ENCODE peak calls at places on chromosomes 5 and 9, in four cellular contexts. R, V, C and Y are unnamed samples.

GRCh38 chr5:62829241-62829986 is 250.8 kb downstream of the LRRC70 start:
- DNase-seq in C (no peak), V (no peak), R (no peak), Y (no peak)

GRCh38 chr5:55037046-55037771 is 13.2 kb downstream of the GZMK start:
- DNase-seq in R (no peak), V (no peak), C (no peak), Y (peak; percentile 20)

GRCh38 chr9:97568461-97569275 is 64.5 kb downstream of the TSTD2 start:
- DNase-seq in R (no peak), V (no peak), C (no peak), Y (no peak)

GRCh38 chr5:149367249-149367971 is 9.6 kb downstream of the PCYOX1L start:
- DNase-seq in C (no peak), V (no peak), R (peak; percentile 70), Y (peak; percentile 68)

GRCh38 chr5:103228588-103228987 is 30.0 kb upstream of the MACIR start:
- DNase-seq in V (no peak), C (no peak), R (no peak), Y (no peak)

GRCh38 chr5:77322406-77322805 is 111.9 kb downstream of the PDE8B start:
- DNase-seq in V (no peak), R (no peak), C (no peak), Y (no peak)

GRCh38 chr9:106648799-106649198 is 214.2 kb upstream of the ZNF462 start:
- DNase-seq in R (peak; percentile 13), V (no peak), C (no peak), Y (no peak)

GRCh38 chr9:107190031-107190935 is 92.8 kb upstream of the RAD23B start:
- DNase-seq in C (no peak), R (peak; percentile 80), V (no peak), Y (no peak)

GRCh38 chr5:77777281-77777892 is 1.2 kb upstream of the TBCA start:
- DNase-seq in V (no peak), C (no peak), R (peak; percentile 49), Y (no peak)

GRCh38 chr5:67299317-67299716 is 102.7 kb upstream of the CD180 start:
- DNase-seq in V (no peak), C (no peak), R (peak; percentile 13), Y (no peak)

GRCh38 chr9:108160039-108160438 is 670.5 kb upstream of the KLF4 start:
- DNase-seq in R (no peak), V (no peak), C (no peak), Y (no peak)

GRCh38 chr5:13843181-13843846 is 101.2 kb downstream of the DNAH5 start:
- DNase-seq in C (no peak), V (no peak), R (no peak), Y (no peak)

GRCh38 chr9:71120439-71121247 is 778 bp downstream of the TRPM3 start:
- DNase-seq in R (no peak), C (no peak), V (no peak), Y (no peak)

GRCh38 chr5:168020522-168021294 is 270.7 kb upstream of the WWC1 start:
- DNase-seq in V (no peak), C (no peak), R (peak; percentile 8), Y (no peak)
- TF ChIP-seq CTCF in V (peak; percentile 18), C (no peak), R (peak; percentile 41), Y (no peak)

GRCh38 chr9:137056739-137057407 is 3.0 kb upstream of the ENTPD2 start:
- DNase-seq in C (no peak), V (no peak), R (no peak), Y (peak; percentile 50)

GRCh38 chr9:137054932-137055384 is 1.1 kb upstream of the ENTPD2 start:
- DNase-seq in C (no peak), R (no peak), V (no peak), Y (no peak)

GRCh38 chr9:137057545-137057944 is 3.7 kb upstream of the ENTPD2 start:
- DNase-seq in C (no peak), R (no peak), V (no peak), Y (no peak)

GRCh38 chr9:137053944-137054931 is at the start of gene ENTPD2:
- DNase-seq in V (no peak), C (no peak), R (no peak), Y (peak; percentile 87)

DNA sequence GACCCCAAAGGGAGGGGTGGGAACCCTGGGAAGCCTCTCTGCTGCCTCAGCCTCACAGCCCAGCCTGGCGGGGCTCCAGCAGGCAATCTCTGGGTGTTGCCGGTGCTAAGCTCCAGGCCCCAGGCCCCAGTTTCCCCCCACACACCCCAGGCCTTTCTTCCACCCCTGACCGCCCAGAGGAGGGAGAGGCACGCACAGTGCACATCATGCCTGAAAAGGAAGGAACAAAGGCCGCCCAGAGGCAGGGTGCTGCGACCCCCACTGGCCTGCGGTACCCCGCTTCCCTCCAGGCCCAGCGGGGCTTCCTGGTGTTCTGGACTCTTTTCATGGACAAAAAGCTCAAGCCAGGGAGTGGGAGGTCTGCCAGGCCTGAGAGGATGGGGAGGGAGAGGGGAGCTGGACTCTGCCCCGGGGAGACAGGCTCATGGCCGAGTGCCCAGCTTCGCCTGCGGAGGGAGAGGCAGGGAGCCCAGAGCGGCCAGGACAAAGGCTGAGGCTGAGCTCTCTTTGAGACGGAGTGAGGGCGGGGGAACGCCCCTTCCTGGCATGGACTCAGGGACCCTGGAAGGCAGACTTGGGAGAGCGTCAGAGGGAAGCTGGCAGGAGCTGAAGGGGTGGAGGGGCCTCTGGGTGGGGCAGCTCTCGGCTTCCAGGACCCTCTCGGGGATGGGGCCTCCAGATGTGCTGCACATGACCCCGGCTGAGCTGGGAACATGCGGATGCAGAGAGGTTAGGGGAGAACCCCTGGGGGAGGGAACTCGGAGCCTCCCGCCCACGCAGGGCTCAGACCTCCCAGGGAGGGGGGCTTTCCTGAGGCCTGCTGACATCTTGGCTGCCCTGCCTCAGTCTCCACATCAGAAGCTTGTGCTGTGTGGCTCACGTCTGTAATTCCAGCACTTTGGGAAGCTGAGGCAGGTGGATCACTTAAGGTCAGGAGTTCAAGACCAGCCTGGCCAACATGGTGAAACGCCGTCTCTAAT is 1.8 kb upstream of the ENTPD2 start:
- DNase-seq in R (peak; percentile 41), V (no peak), C (peak; percentile 78), Y (peak; percentile 94)
- H3K27me3 ChIP-seq in R (peaks cover 54% of the 10 kb centered on the region), V (peaks cover 8% of the 10 kb centered on the region), C (peaks cover 15% of the 10 kb centered on the region), Y (peaks cover 31% of the 10 kb centered on the region)

DNA sequence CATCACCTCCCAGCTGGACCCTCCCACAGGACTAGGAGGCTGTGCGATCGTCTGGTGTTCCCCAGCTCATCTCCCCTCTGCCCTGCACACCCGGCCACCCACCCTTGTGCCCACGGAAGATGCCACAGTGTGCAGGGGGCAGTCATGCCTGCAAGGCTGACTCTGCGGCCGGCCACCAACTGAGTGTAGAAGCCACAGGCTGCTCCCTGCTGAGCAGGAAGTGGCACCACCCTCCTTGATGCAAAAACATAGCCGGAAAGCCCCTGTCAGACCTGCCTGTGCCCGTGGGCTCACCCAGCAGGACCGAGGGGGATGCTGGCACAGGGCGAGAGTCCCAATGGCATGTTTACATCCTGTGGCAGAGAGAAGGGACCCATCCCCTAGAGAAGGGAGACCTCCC is 40.3 kb upstream of the SLC12A7 start:
- DNase-seq in V (no peak), C (no peak), R (no peak), Y (no peak)
- TF ChIP-seq CTCF in V (no peak), C (no peak), R (no peak), Y (no peak)

GRCh38 chr5:111777382-111777781 is 20.4 kb upstream of the NREP start:
- DNase-seq in V (no peak), R (no peak), C (no peak), Y (no peak)
- H3K27me3 ChIP-seq in V (no peaks in the 10 kb centered on the region), R (no peaks in the 10 kb centered on the region), C (no peaks in the 10 kb centered on the region), Y (no peaks in the 10 kb centered on the region)

DNA sequence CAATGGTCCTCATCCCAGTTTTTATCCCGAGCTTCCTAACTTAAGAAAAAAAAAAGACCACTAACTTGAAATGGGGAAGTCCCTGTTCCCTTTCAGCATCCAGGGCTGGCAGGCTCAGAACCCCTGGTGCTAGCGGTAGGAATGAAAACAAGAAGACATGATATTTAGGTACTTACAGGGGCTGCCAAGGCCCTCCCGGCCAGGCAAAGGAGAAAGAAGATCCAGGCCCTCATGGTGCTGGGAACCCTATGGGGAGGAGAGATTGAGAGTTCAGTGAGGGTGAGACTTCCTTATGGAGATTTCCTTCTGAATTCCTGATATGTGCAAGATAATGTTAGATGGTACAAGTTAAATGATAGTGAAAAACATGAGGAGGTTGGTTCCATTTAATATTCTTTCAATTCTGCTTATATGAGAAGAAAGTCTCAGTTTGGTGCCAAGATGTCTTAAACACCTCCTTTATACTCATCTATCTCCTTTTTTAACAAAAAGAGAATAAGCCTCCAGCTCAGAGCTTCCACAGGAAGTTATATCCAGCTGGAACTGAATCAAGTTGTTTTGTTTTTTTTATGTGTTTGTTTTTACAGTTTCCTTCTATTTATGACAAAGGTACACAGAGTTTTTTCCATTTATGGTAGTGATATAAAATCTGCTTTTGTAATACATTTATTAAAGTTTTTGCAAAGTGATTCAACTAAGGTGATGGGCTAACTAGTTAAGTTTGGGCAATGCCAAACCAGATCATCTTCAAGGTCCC is 10.6 kb downstream of the SPARC start:
- DNase-seq in R (no peak), C (no peak), V (no peak), Y (no peak)
- TF ChIP-seq CTCF in R (no peak), C (no peak), V (no peak), Y (no peak)

GRCh38 chr5:57258052-57258451 is 84.2 kb downstream of the GPBP1 start:
- DNase-seq in V (no peak), C (no peak), R (no peak), Y (no peak)
- H3K27me3 ChIP-seq in V (no peaks in the 10 kb centered on the region), C (no peaks in the 10 kb centered on the region), R (no peaks in the 10 kb centered on the region), Y (no peaks in the 10 kb centered on the region)